ENCODE peak calls at places on chromosome X, in six cellular contexts. U is fibroblast of mammary gland, L is IMR-90, B is HFF-Myc, D is brain microvascular endothelial cell, W is right atrium auricular region. A is an unnamed sample.

GRCh38 chrX:292900-293897 is 12.0 kb downstream of the PLCXD1 start:
- DNase-seq in U (no peak), L (no peak), B (no peak), D (no peak), W (no peak), A (no peak)

GRCh38 chrX:107537815-107538214 is 88.4 kb downstream of the FRMPD3 start:
- DNase-seq in U (peak; percentile 62), L (peak; percentile 50), B (peak; percentile 17), D (peak; percentile 32), W (no peak), A (peak; percentile 73)

GRCh38 chrX:31836479-31836878 is 764.6 kb upstream of the FTHL17 start:
- DNase-seq in U (no peak), L (no peak), B (no peak), D (no peak), W (no peak), A (no peak)

GRCh38 chrX:15236146-15236545 is 33.7 kb downstream of the ASB9 start:
- DNase-seq in U (no peak), L (no peak), B (no peak), D (no peak), W (no peak), A (no peak)

GRCh38 chrX:154123241-154124219 is 20.5 kb upstream of the OPN1LW start:
- DNase-seq in U (no peak), L (no peak), B (no peak), D (peak; percentile 7), W (no peak), A (no peak)

GRCh38 chrX:30863969-30864368 is 25.1 kb downstream of the TAB3 start:
- DNase-seq in U (no peak), L (peak; percentile 37), B (no peak), D (no peak), W (no peak), A (no peak)

GRCh38 chrX:24245201-24245600 is 68.7 kb downstream of the SUPT20HL2 start:
- DNase-seq in U (peak; percentile 71), L (peak; percentile 70), B (no peak), D (no peak), W (no peak), A (peak; percentile 84)

GRCh38 chrX:134624046-134624430 is 34.2 kb downstream of the PLAC1 start:
- DNase-seq in U (no peak), L (peak; percentile 24), B (no peak), D (no peak), W (no peak), A (peak; percentile 40)

GRCh38 chrX:97479491-97479890 is 595.8 kb downstream of the RPA4 start:
- DNase-seq in U (no peak), L (no peak), B (no peak), D (no peak), W (no peak), A (no peak)

GRCh38 chrX:125407314-125407713 is 87.6 kb downstream of the TEX13C start:
- DNase-seq in U (no peak), L (no peak), B (no peak), D (no peak), W (no peak), A (no peak)

GRCh38 chrX:9339603-9340569 is 125.0 kb upstream of the TBL1X start:
- DNase-seq in U (no peak), L (no peak), B (no peak), D (no peak), W (no peak), A (no peak)

GRCh38 chrX:106707771-106708454 is 18.6 kb upstream of the RNF128 start:
- DNase-seq in U (peak; percentile 92), L (peak; percentile 94), B (peak; percentile 31), D (peak; percentile 93), W (no peak), A (peak; percentile 62)

GRCh38 chrX:134949271-134949670 is 41.5 kb upstream of the SMIM10 start:
- DNase-seq in U (peak; percentile 42), L (peak; percentile 62), B (no peak), D (peak; percentile 35), W (no peak), A (peak; percentile 28)

GRCh38 chrX:134369576-134369975 is 90.4 kb upstream of the HPRT1 start:
- DNase-seq in U (no peak), L (no peak), B (no peak), D (no peak), W (no peak), A (no peak)

DNA sequence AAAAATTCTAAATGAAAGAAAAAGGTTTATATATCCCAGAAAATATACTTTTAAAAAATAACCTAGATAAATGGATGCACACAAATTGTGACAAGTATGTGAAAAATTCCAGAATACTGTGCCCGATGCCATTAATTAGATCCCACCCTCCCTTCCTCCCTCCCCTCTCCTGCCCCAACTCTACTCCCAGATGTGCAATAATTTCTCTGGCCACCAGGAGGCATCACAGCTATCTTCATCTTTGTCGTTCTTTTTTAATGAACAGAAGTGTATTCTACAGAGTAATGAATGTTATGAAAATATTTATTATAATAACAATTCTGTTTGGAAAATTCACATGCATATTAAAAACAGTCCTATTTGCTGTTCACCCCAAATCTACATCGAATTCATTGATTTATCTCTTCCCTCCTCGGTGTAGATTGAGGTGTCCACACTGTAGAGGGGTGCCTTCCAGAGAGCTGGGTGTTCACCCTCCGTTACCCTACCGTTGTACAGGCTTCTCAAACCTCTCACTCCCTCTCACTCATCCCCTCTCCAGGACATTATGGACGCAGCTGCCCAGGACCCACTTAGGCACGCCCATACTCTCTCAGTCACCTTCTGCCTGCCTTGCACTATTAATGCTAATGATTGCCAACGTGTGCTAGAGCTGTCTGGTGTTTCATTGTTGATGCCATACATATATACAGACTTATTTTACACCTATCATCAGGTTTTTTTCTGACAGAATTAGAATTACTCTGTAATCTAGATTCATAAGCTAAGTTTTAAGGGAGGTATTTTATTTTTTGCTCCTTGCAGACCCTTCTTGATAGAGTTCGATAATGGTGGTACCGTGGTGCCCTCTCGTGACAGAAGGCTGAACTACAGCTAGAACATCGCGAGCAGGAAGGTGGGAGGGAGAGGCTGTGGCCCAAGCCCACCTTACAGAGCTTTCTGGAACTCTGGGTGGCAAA is 14.1 kb downstream of the RAB40AL start:
- DNase-seq in U (peak; percentile 46), L (peak; percentile 27), B (peak; percentile 21), D (peak; percentile 35), W (no peak), A (peak; percentile 49)
- TF ChIP-seq CTCF in U (peak; percentile 69), L (peak; percentile 59), B (peak; percentile 55), D (peak; percentile 76), W (peak; percentile 68), A (peak; percentile 65)

DNA sequence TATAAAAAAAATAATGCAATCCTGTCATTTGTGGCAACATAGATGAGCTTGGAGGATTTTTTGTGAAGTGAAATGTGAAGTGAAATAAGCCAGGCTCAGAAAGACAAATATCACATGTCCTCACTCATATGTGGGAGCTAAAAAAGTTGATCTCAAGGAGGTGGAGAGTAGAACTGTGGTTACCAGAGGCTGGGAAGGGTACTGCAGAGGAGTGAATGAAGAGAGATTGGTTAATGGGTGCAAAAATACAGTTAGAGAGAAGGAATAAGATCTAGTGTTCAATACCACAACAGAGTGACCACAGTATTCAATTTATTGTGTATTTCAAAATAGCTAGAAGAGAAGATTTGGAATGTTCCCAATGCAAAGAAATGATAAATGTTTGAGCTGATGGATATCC is 13.4 kb upstream of the ZCCHC18 start:
- DNase-seq in U (no peak), L (no peak), B (no peak), D (no peak), W (no peak), A (no peak)
- TF ChIP-seq CTCF in U (no peak), L (no peak), B (no peak), D (no peak), W (no peak), A (peak; percentile 1)

GRCh38 chrX:5236096-5236495 is 992.6 kb downstream of the NLGN4X start:
- DNase-seq in U (no peak), L (no peak), B (no peak), D (no peak), W (no peak), A (no peak)
- TF ChIP-seq CTCF in U (no peak), L (no peak), B (no peak), D (no peak), W (no peak), A (no peak)

DNA sequence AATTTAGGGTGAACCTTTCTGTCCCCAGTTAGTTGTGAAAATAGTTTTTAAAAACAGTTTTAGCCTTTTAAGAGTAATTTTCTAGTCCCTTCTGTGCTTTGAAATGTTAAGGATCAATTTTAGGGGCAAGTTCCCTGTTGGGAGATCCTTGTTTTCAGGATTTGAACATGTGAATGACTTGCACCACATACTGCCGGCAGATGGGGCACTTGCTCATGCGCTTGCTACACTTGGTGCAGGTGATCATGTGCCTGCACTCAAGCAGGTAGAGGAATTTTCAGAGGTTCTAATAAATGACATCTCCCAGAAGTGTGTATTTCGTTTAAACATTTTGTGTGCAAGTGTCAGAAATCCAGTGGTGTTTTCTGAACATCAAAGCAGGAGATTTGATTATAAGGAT is 195.9 kb downstream of the CHM start:
- DNase-seq in U (peak; percentile 5), L (peak; percentile 3), B (no peak), D (no peak), W (no peak), A (peak; percentile 8)
- TF ChIP-seq CTCF in U (peak; percentile 32), L (peak; percentile 30), B (peak; percentile 48), D (peak; percentile 63), W (peak; percentile 46), A (peak; percentile 46)

DNA sequence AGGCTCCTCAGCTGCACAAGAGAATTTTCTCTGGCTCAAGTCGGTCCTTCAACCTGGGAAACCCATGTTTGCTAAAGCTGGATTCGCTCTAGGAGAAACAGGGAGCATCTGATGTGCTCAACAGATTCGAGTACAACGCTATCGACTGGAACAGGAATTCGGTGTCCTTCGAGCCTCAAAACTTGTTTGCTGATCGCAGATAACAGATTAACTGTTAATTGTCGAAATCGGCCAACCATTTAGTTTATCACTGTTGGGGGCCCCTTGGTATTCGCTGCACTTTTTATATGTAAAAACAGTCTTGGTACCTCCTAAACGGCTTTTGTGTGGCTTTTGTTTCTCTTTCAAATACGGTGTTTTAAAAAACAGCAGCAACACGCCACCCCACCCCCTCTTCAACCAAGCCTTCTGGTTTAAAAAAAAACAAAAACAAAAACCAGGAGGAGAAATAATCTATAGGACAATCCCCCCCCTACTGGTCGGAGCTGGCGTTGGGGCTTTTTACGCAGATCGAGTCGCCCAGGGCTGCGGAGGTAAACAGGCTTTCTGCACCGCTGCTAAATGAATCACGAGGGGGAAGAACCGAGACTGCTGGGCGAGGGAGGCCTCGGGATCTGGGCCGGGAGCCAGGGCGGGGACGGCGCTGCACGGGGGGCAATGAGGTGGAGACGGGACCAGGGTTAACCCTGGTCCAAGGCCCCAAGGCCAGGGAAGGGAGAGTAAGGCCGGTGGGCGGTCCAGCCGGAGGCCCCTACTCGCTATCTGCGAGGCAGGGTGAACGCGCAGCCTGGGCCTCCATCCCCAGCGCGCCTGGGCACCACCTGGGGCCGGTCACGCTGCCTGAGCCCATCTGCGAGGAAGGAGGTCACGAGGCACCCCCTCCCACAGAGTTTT is 71.7 kb upstream of the BCOR start:
- DNase-seq in U (no peak), L (peak; percentile 75), B (no peak), D (peak; percentile 77), W (no peak), A (peak; percentile 38)
- TF ChIP-seq CTCF in U (peak; percentile 18), L (peak; percentile 64), B (peak; percentile 42), D (peak; percentile 71), W (peak; percentile 56), A (peak; percentile 8)

A was measured in cardiac fibroblast.